ENCODE peak calls at places on chromosome 5, in ten cellular contexts. H is Daoy, E is CD14-positive monocyte, I is suprapubic skin, F is mammary epithelial cell, M is choroid plexus epithelial cell, D is NCI-H460, U is NCI-H1105 treated with DMSO at 0.1 percent for 48 hours, A is AG20443, N is iPS-NIHi11. Q is an unnamed sample.

GRCh38 chr5:149141957-149142851 is 911 bp downstream of the ABLIM3 start:
- DNase-seq in H (peak; percentile 66), E (peak; percentile 47), I (peak; percentile 68), F (no peak), M (peak; percentile 58), D (no peak), U (peak; percentile 38), A (peak; percentile 51), N (peak; percentile 28), Q (no peak)

GRCh38 chr5:142825378-142826089 is 55.4 kb downstream of the ARHGAP26 start:
- DNase-seq in H (peak; percentile 63), E (no peak), I (no peak), F (no peak), M (no peak), D (peak; percentile 22), U (no peak), A (no peak), N (peak; percentile 51), Q (no peak)

GRCh38 chr5:7464182-7464581 is 68.2 kb downstream of the ADCY2 start:
- DNase-seq in H (peak; percentile 25), E (no peak), I (no peak), F (no peak), M (no peak), D (no peak), U (no peak), A (no peak), N (no peak), Q (no peak)

GRCh38 chr5:151016700-151017099 is 3.7 kb upstream of the GPX3 start:
- DNase-seq in H (no peak), E (peak; percentile 83), I (no peak), F (no peak), M (no peak), D (no peak), U (no peak), A (no peak), N (no peak), Q (no peak)

GRCh38 chr5:141001854-141002666 is 35.8 kb downstream of the PCDHAC2 start:
- DNase-seq in H (peak; percentile 74), E (no peak), I (no peak), F (peak; percentile 52), M (no peak), D (no peak), U (peak; percentile 40), A (peak; percentile 15), N (peak; percentile 86), Q (peak; percentile 40)

GRCh38 chr5:179137001-179137642 is 76.9 kb downstream of the ZNF354C start:
- DNase-seq in H (no peak), E (no peak), I (no peak), F (no peak), M (no peak), D (no peak), U (no peak), A (no peak), N (no peak), Q (no peak)

GRCh38 chr5:39424751-39425524 is at the start of gene DAB2:
- DNase-seq in H (peak; percentile 94), E (peak; percentile 60), I (peak; percentile 93), F (peak; percentile 86), M (peak; percentile 97), D (peak; percentile 18), U (no peak), A (peak; percentile 91), N (peak; percentile 79), Q (peak; percentile 94)

GRCh38 chr5:179801304-179802206 is 5.1 kb downstream of the MGAT4B start:
- DNase-seq in H (no peak), E (peak; percentile 81), I (peak; percentile 85), F (peak; percentile 18), M (peak; percentile 71), D (no peak), U (no peak), A (no peak), N (peak; percentile 69), Q (peak; percentile 64)

Q was measured in astrocyte of the hippocampus.